ENCODE peak calls at places on chromosomes 16 and 17, in four cellular contexts. W is neural progenitor cell, O is AG04450, A is fibroblast of lung. Z is an unnamed sample.

GRCh38 chr17:22569459-22570143 is 877.3 kb downstream of the KCNJ18 start:
- DNase-seq in O (no peak), A (no peak), W (no peak), Z (no peak)

GRCh38 chr17:45940826-45941225 is 46.5 kb downstream of the MAPT start:
- DNase-seq in A (no peak), O (no peak), W (no peak), Z (no peak)

GRCh38 chr17:82107341-82107860 is 9.4 kb upstream of the FASN start:
- DNase-seq in O (no peak), W (no peak), A (no peak), Z (no peak)

GRCh38 chr17:80959330-80960036 is 32.2 kb upstream of the CHMP6 start:
- DNase-seq in W (no peak), A (peak; percentile 86), O (peak; percentile 11), Z (peak; percentile 14)

GRCh38 chr17:31092475-31093064 is 2.2 kb upstream of the NF1 start:
- DNase-seq in O (no peak), W (no peak), A (no peak), Z (no peak)

GRCh38 chr16:82609140-82609539 is 17.6 kb upstream of the CDH13 start:
- DNase-seq in O (no peak), A (no peak), W (no peak), Z (no peak)

GRCh38 chr16:67356372-67356771 is 29.8 kb downstream of the LRRC36 start:
- DNase-seq in A (no peak), W (no peak), O (no peak), Z (no peak)

GRCh38 chr16:48511716-48512115 is 98.3 kb downstream of the N4BP1 start:
- DNase-seq in O (no peak), A (no peak), W (no peak), Z (no peak)

GRCh38 chr17:66386789-66387351 is 84.5 kb downstream of the PRKCA start:
- DNase-seq in A (peak; percentile 36), W (no peak), O (no peak), Z (no peak)

GRCh38 chr17:65529040-65529633 is 32.3 kb downstream of the AXIN2 start:
- DNase-seq in O (no peak), W (no peak), A (no peak), Z (no peak)

GRCh38 chr16:85556456-85557082 is 56.6 kb upstream of the GSE1 start:
- DNase-seq in W (peak; percentile 71), A (peak; percentile 48), O (no peak), Z (no peak)

GRCh38 chr16:29940656-29941055 is 14.6 kb upstream of the KCTD13 start:
- DNase-seq in A (no peak), W (no peak), O (no peak), Z (no peak)

GRCh38 chr17:66304304-66305174 is 2.1 kb downstream of the PRKCA start:
- DNase-seq in O (no peak), A (peak; percentile 51), W (peak; percentile 64), Z (no peak)

GRCh38 chr16:5012887-5013286 is 20.8 kb downstream of the NAGPA start:
- DNase-seq in O (no peak), A (no peak), W (no peak), Z (no peak)

GRCh38 chr17:66975614-66976378 is 11.3 kb downstream of the CACNG4 start:
- DNase-seq in W (peak; percentile 69), O (no peak), A (no peak), Z (no peak)

GRCh38 chr16:12426122-12426521 is 377.6 kb downstream of the CPPED1 start:
- DNase-seq in W (peak; percentile 69), A (peak; percentile 48), O (no peak), Z (no peak)

GRCh38 chr17:22692066-22692800 is 999.9 kb downstream of the KCNJ18 start:
- DNase-seq in O (no peak), A (no peak), W (no peak), Z (no peak)

GRCh38 chr16:20707461-20707860 is 10.0 kb upstream of the ACSM1 start:
- DNase-seq in A (no peak), O (no peak), W (no peak), Z (no peak)

GRCh38 chr16:54362801-54363200 is 76.2 kb upstream of the IRX3 start:
- DNase-seq in O (no peak), A (no peak), W (no peak), Z (no peak)
- H3K4me3 ChIP-seq in O (no peak overlapping the region), A (no peak overlapping the region), W (no peak overlapping the region), Z (no peak overlapping the region)

GRCh38 chr17:40327735-40328385 is 18.9 kb downstream of the RARA start:
- DNase-seq in O (no peak), W (no peak), A (no peak), Z (no peak)

GRCh38 chr17:40326014-40326831 is 17.2 kb downstream of the RARA start:
- DNase-seq in A (no peak), W (no peak), O (no peak), Z (no peak)

GRCh38 chr17:40326832-40327199 is 17.8 kb downstream of the RARA start:
- DNase-seq in W (no peak), A (no peak), O (no peak), Z (no peak)

GRCh38 chr17:40328386-40328766 is 19.4 kb downstream of the RARA start:
- DNase-seq in O (no peak), W (no peak), A (no peak), Z (no peak)

DNA sequence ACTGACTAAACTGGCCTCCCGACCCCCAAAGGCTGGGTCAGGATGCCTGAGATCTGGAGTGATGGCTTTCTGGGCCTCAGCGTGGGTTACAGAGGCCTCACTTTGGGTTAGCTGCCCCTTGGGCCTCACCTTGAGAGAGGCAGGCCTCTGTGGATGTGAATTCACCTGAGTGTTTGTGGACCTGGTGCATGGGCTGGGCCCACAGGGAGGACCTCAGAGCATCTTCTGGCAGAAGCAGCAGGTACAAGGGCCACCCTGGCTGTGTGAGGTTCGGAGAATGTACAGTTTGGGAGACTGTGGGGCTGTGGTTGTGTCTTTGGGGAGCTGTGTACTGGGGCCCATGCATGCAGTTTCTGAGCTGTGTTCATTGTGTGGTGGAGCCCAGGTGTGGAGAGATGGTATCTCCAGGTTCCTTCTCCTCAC is 18.3 kb downstream of the RARA start:
- DNase-seq in W (no peak), A (no peak), O (no peak), Z (no peak)
- H3K4me3 ChIP-seq in W (no peak overlapping the region), A (no peak overlapping the region), O (no peak overlapping the region), Z (no peak overlapping the region)

DNA sequence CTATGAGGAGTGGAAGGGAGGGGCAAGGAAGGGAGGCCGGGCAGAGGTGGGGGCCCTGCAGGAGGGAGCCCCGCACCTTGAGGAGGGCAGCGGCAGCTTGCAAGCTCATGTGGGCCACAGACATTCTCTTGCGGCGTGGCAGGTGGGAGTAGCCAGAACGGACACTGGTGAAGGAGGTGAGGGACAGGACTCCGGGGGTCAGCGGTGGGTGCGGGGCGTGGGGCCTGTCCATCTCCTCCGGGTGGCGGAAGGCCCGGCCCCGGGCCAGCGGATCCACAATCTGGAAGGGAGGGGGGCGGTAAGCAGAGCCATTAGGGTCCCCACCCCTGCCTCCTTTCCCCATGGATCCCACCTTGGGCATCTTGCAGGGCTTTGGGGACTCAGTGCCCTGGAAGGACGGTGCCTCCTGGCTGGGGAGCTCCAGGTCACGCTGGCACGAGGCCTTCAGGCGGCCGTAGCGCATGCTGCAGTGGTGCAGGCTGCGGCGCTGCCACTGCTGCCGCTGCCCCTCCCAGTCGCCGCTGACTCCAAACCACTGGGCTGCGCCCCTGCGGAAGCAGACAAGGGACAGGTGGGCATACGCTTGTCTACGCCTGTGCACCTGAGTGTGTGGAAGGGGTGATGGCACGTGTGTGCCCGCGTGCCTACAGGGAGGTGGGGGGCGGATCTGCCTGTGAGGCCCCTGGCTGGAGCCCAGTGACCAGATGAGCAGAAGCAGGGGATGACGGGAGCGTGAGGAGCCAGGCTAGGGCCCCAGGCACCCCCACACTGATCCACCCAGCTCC is 11.5 kb downstream of the AANAT start:
- DNase-seq in W (no peak), A (no peak), O (no peak), Z (no peak)
- H3K4me3 ChIP-seq in W (no peak overlapping the region), A (no peak overlapping the region), O (no peak overlapping the region), Z (no peak overlapping the region)

DNA sequence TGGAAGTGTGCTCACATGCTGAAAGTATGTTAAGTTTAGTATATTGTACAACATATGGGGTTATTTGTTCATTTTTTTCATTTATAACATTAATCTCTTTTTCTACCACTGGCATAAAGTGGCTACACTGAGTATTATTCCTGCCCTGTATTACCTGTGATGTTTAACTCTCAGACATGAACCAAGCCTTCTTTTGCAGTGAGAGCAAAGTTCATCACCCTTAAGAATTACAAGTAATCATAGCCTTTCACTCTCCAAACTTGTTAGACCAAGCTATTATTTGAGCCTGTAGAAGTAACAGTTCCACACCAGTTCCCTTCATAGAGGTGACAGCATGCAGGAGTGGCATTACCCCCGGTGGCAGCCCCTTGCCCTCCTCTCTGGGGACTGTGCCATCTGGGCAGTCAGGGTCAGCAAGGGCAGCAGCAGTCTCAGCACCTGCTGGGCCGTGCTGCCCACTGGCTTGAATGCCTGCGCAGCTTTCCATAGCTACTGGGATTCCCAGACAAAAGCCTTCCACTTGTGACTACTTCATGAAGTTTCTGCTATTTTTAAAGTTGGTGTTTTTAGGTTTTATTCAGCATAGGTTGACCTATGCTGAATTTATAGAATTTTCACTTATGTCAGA is 71.3 kb downstream of the TMC6 start:
- DNase-seq in W (no peak), O (no peak), A (no peak), Z (no peak)
- H3K4me3 ChIP-seq in W (no peak overlapping the region), O (no peak overlapping the region), A (no peak overlapping the region), Z (no peak overlapping the region)

DNA sequence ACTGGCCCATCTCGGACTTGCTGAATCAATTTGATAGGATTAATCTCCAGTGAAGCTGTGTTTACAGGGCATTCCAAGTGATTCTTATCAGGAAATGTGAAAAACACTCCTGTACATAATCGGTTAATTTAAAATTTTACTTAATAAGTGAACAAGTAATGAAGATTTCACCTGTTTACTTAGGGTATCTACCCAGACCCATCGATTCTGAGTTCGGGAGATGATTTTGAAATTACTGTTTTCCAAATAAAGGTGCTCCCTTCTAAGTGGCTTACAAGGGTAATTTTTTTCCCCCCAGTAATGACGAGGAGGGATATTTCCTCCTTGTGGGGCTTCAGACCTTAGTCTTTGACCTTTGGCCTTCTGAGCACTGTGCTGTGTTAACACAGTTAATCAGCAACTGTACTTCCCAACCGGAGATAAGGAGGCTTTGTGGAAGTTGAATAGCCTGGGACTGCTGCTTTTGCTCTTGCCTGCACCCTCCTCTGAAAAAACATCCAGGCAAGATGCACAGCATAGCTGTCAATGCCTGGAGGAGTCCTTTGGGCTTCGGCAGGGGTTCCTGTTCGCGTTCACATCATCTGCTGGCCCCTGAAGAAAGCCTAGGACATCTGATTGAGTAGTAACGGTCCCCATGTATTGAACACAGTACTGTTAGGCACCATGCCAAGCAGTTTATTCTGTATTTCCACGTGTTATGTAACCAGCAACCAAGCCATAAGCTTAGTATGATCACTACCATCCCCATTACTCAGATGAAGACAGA is 1.8 kb downstream of the FAHD1 start:
- DNase-seq in W (no peak), A (no peak), O (no peak), Z (no peak)
- H3K4me3 ChIP-seq in W (peak overlapping the region; percentile 73), A (peak overlapping the region; percentile 96), O (peak overlapping the region; percentile 96), Z (no peak overlapping the region)

GRCh38 chr17:64131606-64132270 is 1.8 kb upstream of the ERN1 start:
- DNase-seq in A (no peak), W (no peak), O (no peak), Z (no peak)

GRCh38 chr17:64128787-64129514 is 993 bp downstream of the ERN1 start:
- DNase-seq in O (no peak), W (no peak), A (peak; percentile 47), Z (no peak)

GRCh38 chr17:64129515-64129764 is 504 bp downstream of the ERN1 start:
- DNase-seq in W (no peak), O (no peak), A (no peak), Z (no peak)

GRCh38 chr17:64129765-64130558 is at the start of gene ERN1:
- DNase-seq in W (peak; percentile 96), O (peak; percentile 82), A (peak; percentile 92), Z (peak; percentile 71)

GRCh38 chr17:64130559-64131001 is 636 bp upstream of the ERN1 start:
- DNase-seq in A (peak; percentile 48), O (no peak), W (no peak), Z (no peak)
- H3K4me3 ChIP-seq in A (peak overlapping the region; percentile 57), O (peak overlapping the region; percentile 61), W (peak overlapping the region; percentile 29), Z (peak overlapping the region; percentile 59)